ENCODE peak calls at places on chromosomes 4 and X, in ten cellular contexts. One of them, this sample, is unnamed.

GRCh38 chrX:110159235-110159634 is 156.3 kb downstream of the TMEM164 start:
- DNase-seq in AG04450: no peak
- DNase-seq in hepatocyte: no peak
- DNase-seq in thyroid gland: no peak
- DNase-seq in BJ: no peak
- DNase-seq in AG10803: no peak
- DNase-seq in fibroblast of the aortic adventitia: no peak
- DNase-seq in cardiac fibroblast: no peak
- DNase-seq in cardiac muscle cell: no peak
- DNase-seq in A673: no peak
- DNase-seq in this sample: no peak

GRCh38 chr4:47668810-47669408 is 169.0 kb downstream of the CORIN start:
- DNase-seq in AG04450: peak; percentile 16
- DNase-seq in hepatocyte: peak; percentile 70
- DNase-seq in thyroid gland: no peak
- DNase-seq in BJ: no peak
- DNase-seq in AG10803: peak; percentile 61
- DNase-seq in fibroblast of the aortic adventitia: peak; percentile 77
- DNase-seq in cardiac fibroblast: peak; percentile 79
- DNase-seq in cardiac muscle cell: peak; percentile 66
- DNase-seq in A673: peak; percentile 68
- DNase-seq in this sample: no peak

GRCh38 chrX:110389570-110389969 is 30.9 kb downstream of the RTL9 start:
- DNase-seq in AG04450: no peak
- DNase-seq in hepatocyte: no peak
- DNase-seq in thyroid gland: no peak
- DNase-seq in BJ: no peak
- DNase-seq in AG10803: no peak
- DNase-seq in fibroblast of the aortic adventitia: no peak
- DNase-seq in cardiac fibroblast: no peak
- DNase-seq in cardiac muscle cell: no peak
- DNase-seq in A673: no peak
- DNase-seq in this sample: no peak

GRCh38 chr4:188821500-188821899 is 682.3 kb downstream of the TRIML1 start:
- DNase-seq in AG04450: no peak
- DNase-seq in hepatocyte: no peak
- DNase-seq in thyroid gland: no peak
- DNase-seq in BJ: no peak
- DNase-seq in AG10803: no peak
- DNase-seq in fibroblast of the aortic adventitia: no peak
- DNase-seq in cardiac fibroblast: no peak
- DNase-seq in cardiac muscle cell: no peak
- DNase-seq in A673: no peak
- DNase-seq in this sample: no peak

GRCh38 chrX:7946960-7947359 is 19.7 kb upstream of the PNPLA4 start:
- DNase-seq in AG04450: no peak
- DNase-seq in hepatocyte: no peak
- DNase-seq in thyroid gland: no peak
- DNase-seq in BJ: no peak
- DNase-seq in AG10803: no peak
- DNase-seq in fibroblast of the aortic adventitia: no peak
- DNase-seq in cardiac fibroblast: no peak
- DNase-seq in cardiac muscle cell: peak; percentile 15
- DNase-seq in A673: no peak
- DNase-seq in this sample: no peak

GRCh38 chr4:105741548-105741947 is 33.0 kb downstream of the GSTCD start:
- DNase-seq in AG04450: no peak
- DNase-seq in hepatocyte: no peak
- DNase-seq in thyroid gland: no peak
- DNase-seq in BJ: no peak
- DNase-seq in AG10803: peak; percentile 3
- DNase-seq in fibroblast of the aortic adventitia: peak; percentile 45
- DNase-seq in cardiac fibroblast: peak; percentile 63
- DNase-seq in cardiac muscle cell: no peak
- DNase-seq in A673: peak; percentile 17
- DNase-seq in this sample: no peak

GRCh38 chrX:67780694-67781109 is 236.9 kb downstream of the AR start:
- DNase-seq in AG04450: peak; percentile 88
- DNase-seq in hepatocyte: peak; percentile 62
- DNase-seq in thyroid gland: peak; percentile 65
- DNase-seq in BJ: peak; percentile 96
- DNase-seq in AG10803: peak; percentile 98
- DNase-seq in fibroblast of the aortic adventitia: peak; percentile 98
- DNase-seq in cardiac fibroblast: peak; percentile 97
- DNase-seq in cardiac muscle cell: peak; percentile 78
- DNase-seq in A673: peak; percentile 27
- DNase-seq in this sample: peak; percentile 85

GRCh38 chr4:46392421-46392820 is 2.5 kb upstream of the GABRA2 start:
- DNase-seq in AG04450: no peak
- DNase-seq in hepatocyte: no peak
- DNase-seq in thyroid gland: no peak
- DNase-seq in BJ: no peak
- DNase-seq in AG10803: no peak
- DNase-seq in fibroblast of the aortic adventitia: no peak
- DNase-seq in cardiac fibroblast: no peak
- DNase-seq in cardiac muscle cell: no peak
- DNase-seq in A673: no peak
- DNase-seq in this sample: no peak

GRCh38 chr4:175946472-175947116 is 119.0 kb upstream of the WDR17 start:
- DNase-seq in AG04450: no peak
- DNase-seq in hepatocyte: no peak
- DNase-seq in thyroid gland: no peak
- DNase-seq in BJ: no peak
- DNase-seq in AG10803: peak; percentile 1
- DNase-seq in fibroblast of the aortic adventitia: peak; percentile 44
- DNase-seq in cardiac fibroblast: peak; percentile 22
- DNase-seq in cardiac muscle cell: no peak
- DNase-seq in A673: no peak
- DNase-seq in this sample: no peak

GRCh38 chr4:175951794-175952193 is 113.8 kb upstream of the WDR17 start:
- DNase-seq in AG04450: no peak
- DNase-seq in hepatocyte: peak; percentile 66
- DNase-seq in thyroid gland: no peak
- DNase-seq in BJ: no peak
- DNase-seq in AG10803: no peak
- DNase-seq in fibroblast of the aortic adventitia: peak; percentile 6
- DNase-seq in cardiac fibroblast: peak; percentile 4
- DNase-seq in cardiac muscle cell: no peak
- DNase-seq in A673: no peak
- DNase-seq in this sample: no peak

GRCh38 chr4:175947117-175947722 is 118.4 kb upstream of the WDR17 start:
- DNase-seq in AG04450: peak; percentile 1
- DNase-seq in hepatocyte: peak; percentile 41
- DNase-seq in thyroid gland: no peak
- DNase-seq in BJ: peak; percentile 2
- DNase-seq in AG10803: peak; percentile 38
- DNase-seq in fibroblast of the aortic adventitia: peak; percentile 60
- DNase-seq in cardiac fibroblast: peak; percentile 62
- DNase-seq in cardiac muscle cell: peak; percentile 25
- DNase-seq in A673: peak; percentile 19
- DNase-seq in this sample: no peak
- TF ChIP-seq CTCF in AG04450: peak; percentile 69
- TF ChIP-seq CTCF in hepatocyte: peak; percentile 79
- TF ChIP-seq CTCF in thyroid gland: peak; percentile 75
- TF ChIP-seq CTCF in BJ: peak; percentile 62
- TF ChIP-seq CTCF in AG10803: peak; percentile 74
- TF ChIP-seq CTCF in fibroblast of the aortic adventitia: peak; percentile 62
- TF ChIP-seq CTCF in cardiac fibroblast: peak; percentile 54
- TF ChIP-seq CTCF in cardiac muscle cell: peak; percentile 68
- TF ChIP-seq CTCF in A673: peak; percentile 65
- TF ChIP-seq CTCF in this sample: no peak

DNA sequence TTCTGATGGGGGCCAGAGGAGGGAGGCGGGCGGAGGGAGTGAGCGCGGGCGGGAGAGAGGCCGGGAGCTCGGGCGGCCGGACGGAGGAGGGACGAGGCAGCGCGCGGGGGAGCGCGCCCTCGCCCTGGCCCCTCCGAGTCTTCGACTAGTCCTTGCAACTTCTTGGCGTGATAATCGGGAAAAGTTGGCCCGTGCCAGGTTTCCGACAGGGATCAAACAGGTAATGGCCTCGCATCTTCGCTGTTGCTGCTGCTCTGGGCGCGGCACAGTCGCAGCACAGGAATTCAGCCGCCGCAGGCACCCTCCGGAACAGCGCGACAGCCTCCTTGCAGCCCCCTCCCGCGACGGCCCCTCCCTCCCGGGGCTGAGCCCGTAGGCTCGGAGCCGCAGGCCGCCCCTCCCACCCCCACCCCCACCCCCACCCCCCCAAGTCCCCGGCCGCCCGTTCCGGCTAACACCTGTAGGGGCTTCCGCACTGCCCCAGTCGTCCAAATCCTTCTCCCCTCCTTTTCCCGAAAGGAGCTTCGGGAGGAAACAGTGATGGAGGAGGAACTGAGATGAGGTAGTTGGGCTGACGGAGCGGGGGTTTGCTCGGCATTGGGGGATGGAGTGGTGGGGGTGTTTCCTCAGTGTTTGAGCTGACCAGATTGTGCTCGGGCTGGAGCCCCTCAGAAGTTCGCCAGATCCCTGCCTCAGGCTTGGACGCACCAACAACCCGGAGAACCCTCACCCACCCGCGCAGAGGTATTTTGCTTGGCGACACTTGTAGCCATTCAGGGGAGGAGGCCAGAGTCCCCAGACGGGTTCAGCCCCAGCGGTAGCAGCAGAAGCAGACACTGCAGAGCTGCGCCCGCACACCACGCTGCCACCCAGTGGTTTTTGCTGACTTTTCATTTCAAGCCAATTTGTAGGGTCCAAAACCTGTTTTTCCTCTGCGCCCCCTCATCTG is at the start of gene FGF13:
- DNase-seq in AG04450: no peak
- DNase-seq in hepatocyte: peak; percentile 55
- DNase-seq in thyroid gland: peak; percentile 43
- DNase-seq in BJ: no peak
- DNase-seq in AG10803: no peak
- DNase-seq in fibroblast of the aortic adventitia: no peak
- DNase-seq in cardiac fibroblast: no peak
- DNase-seq in cardiac muscle cell: peak; percentile 90
- DNase-seq in A673: peak; percentile 71
- DNase-seq in this sample: peak; percentile 30
- TF ChIP-seq CTCF in AG04450: no peak
- TF ChIP-seq CTCF in hepatocyte: peak; percentile 50
- TF ChIP-seq CTCF in thyroid gland: peak; percentile 29
- TF ChIP-seq CTCF in BJ: no peak
- TF ChIP-seq CTCF in AG10803: peak; percentile 34
- TF ChIP-seq CTCF in fibroblast of the aortic adventitia: no peak
- TF ChIP-seq CTCF in cardiac fibroblast: no peak
- TF ChIP-seq CTCF in cardiac muscle cell: peak; percentile 8
- TF ChIP-seq CTCF in A673: peak; percentile 63
- TF ChIP-seq CTCF in this sample: no peak

GRCh38 chr4:163534056-163534455 is 39.6 kb downstream of the TMA16 start:
- DNase-seq in AG04450: no peak
- DNase-seq in hepatocyte: no peak
- DNase-seq in thyroid gland: no peak
- DNase-seq in BJ: no peak
- DNase-seq in AG10803: no peak
- DNase-seq in fibroblast of the aortic adventitia: no peak
- DNase-seq in cardiac fibroblast: no peak
- DNase-seq in cardiac muscle cell: no peak
- DNase-seq in A673: no peak
- DNase-seq in this sample: no peak

GRCh38 chr4:163540977-163541376 is 46.5 kb downstream of the TMA16 start:
- DNase-seq in AG04450: peak; percentile 83
- DNase-seq in hepatocyte: no peak
- DNase-seq in thyroid gland: no peak
- DNase-seq in BJ: peak; percentile 36
- DNase-seq in AG10803: peak; percentile 70
- DNase-seq in fibroblast of the aortic adventitia: peak; percentile 75
- DNase-seq in cardiac fibroblast: peak; percentile 86
- DNase-seq in cardiac muscle cell: no peak
- DNase-seq in A673: no peak
- DNase-seq in this sample: no peak

GRCh38 chr4:163536101-163536500 is 41.6 kb downstream of the TMA16 start:
- DNase-seq in AG04450: peak; percentile 51
- DNase-seq in hepatocyte: no peak
- DNase-seq in thyroid gland: no peak
- DNase-seq in BJ: no peak
- DNase-seq in AG10803: peak; percentile 52
- DNase-seq in fibroblast of the aortic adventitia: peak; percentile 46
- DNase-seq in cardiac fibroblast: no peak
- DNase-seq in cardiac muscle cell: no peak
- DNase-seq in A673: no peak
- DNase-seq in this sample: no peak

GRCh38 chr4:163540448-163540847 is 46.0 kb downstream of the TMA16 start:
- DNase-seq in AG04450: no peak
- DNase-seq in hepatocyte: no peak
- DNase-seq in thyroid gland: no peak
- DNase-seq in BJ: no peak
- DNase-seq in AG10803: no peak
- DNase-seq in fibroblast of the aortic adventitia: no peak
- DNase-seq in cardiac fibroblast: no peak
- DNase-seq in cardiac muscle cell: no peak
- DNase-seq in A673: no peak
- DNase-seq in this sample: no peak

DNA sequence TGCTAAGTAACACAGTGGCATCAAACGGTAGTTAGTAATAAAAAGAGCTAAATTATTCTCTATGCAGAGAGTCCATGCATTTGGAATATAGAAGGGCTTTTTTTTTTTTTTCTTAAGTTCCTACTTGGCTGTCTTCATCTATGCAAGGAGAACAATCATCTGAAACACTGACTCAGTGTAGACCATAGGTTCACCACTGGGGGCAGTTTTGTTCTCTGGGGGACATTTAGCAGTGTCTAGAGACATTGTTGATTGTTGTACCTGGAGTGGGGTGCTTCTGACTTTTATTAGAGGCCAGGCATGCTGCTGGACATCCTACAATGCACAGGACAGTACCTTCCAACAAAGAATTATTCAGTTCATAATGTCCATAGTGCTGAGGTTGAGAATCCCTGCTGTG is 41.2 kb downstream of the TMA16 start:
- DNase-seq in AG04450: no peak
- DNase-seq in hepatocyte: no peak
- DNase-seq in thyroid gland: no peak
- DNase-seq in BJ: no peak
- DNase-seq in AG10803: no peak
- DNase-seq in fibroblast of the aortic adventitia: no peak
- DNase-seq in cardiac fibroblast: no peak
- DNase-seq in cardiac muscle cell: no peak
- DNase-seq in A673: no peak
- DNase-seq in this sample: no peak
- TF ChIP-seq CTCF in AG04450: peak; percentile 32
- TF ChIP-seq CTCF in hepatocyte: no peak
- TF ChIP-seq CTCF in thyroid gland: no peak
- TF ChIP-seq CTCF in BJ: no peak
- TF ChIP-seq CTCF in AG10803: peak; percentile 10
- TF ChIP-seq CTCF in fibroblast of the aortic adventitia: no peak
- TF ChIP-seq CTCF in cardiac fibroblast: no peak
- TF ChIP-seq CTCF in cardiac muscle cell: no peak
- TF ChIP-seq CTCF in A673: peak; percentile 30
- TF ChIP-seq CTCF in this sample: no peak

DNA sequence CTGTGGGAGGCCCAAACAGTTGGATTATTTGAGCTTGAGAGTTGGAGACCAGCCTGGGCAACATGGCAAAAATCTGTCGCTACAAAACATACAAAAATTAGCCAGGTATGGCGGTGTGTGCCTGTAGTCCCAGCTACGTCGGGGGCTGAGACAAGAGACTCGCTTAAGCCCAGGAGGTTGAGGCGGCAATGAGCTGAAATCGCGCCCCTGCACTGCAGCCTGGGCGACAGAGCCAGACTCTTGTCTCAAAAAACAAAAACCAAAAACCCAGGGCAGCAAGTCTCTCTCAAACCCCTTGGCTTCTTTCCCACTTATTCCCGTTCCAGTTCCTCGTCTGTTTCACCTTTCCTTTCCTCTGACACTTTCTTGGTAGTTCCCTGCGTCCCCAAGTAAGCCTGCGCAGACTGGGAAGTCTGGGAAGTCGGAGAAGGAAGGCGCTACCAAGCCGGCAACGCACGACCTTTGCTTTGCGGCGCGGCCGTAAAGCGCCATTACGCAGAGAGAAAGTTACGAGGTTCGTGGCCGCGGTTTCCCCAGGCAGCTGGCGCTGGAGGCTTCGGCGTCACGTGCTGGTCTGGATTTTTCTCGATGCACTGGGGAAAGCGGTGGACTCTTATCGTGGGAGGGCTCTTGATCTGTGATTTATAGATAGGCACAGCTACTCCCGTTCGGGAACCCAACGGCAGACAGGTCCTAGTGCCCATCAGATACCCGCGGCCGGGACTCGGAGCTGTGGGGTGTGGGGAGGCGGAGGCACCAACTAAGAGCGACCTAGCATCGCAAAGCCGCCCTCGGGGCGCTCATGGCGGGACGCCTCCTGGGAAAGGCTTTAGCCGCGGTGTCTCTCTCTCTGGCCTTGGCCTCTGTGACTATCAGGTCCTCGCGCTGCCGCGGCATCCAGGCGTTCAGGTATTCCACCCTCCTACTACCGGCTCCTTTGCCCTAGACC is at the start of gene NUDT9:
- DNase-seq in AG04450: peak; percentile 88
- DNase-seq in hepatocyte: peak; percentile 96
- DNase-seq in thyroid gland: peak; percentile 97
- DNase-seq in BJ: peak; percentile 84
- DNase-seq in AG10803: peak; percentile 97
- DNase-seq in fibroblast of the aortic adventitia: peak; percentile 96
- DNase-seq in cardiac fibroblast: peak; percentile 97
- DNase-seq in cardiac muscle cell: peak; percentile 94
- DNase-seq in A673: peak; percentile 92
- DNase-seq in this sample: peak; percentile 92
- TF ChIP-seq CTCF in AG04450: no peak
- TF ChIP-seq CTCF in hepatocyte: no peak
- TF ChIP-seq CTCF in thyroid gland: no peak
- TF ChIP-seq CTCF in BJ: no peak
- TF ChIP-seq CTCF in AG10803: no peak
- TF ChIP-seq CTCF in fibroblast of the aortic adventitia: no peak
- TF ChIP-seq CTCF in cardiac fibroblast: peak; percentile 6
- TF ChIP-seq CTCF in cardiac muscle cell: no peak
- TF ChIP-seq CTCF in A673: no peak
- TF ChIP-seq CTCF in this sample: no peak